ENCODE peak calls at places on chromosomes 3 and 15, in seven cellular contexts. One of them, this sample, is unnamed.

GRCh38 chr15:35603298-35603697 is 57.3 kb upstream of the DPH6 start:
- DNase-seq in ovary: no peak
- DNase-seq in T-helper 2 cell: no peak
- DNase-seq in NCI-H1105: no peak
- DNase-seq in NCI-H345: no peak
- DNase-seq in ELR: peak
- DNase-seq in smooth muscle cell of the brain vasculature: no peak
- DNase-seq in this sample: no peak

GRCh38 chr15:94322141-94322540 is 90.8 kb downstream of the MCTP2 start:
- DNase-seq in NCI-H345: no peak
- DNase-seq in ELR: no peak
- DNase-seq in NCI-H1105: no peak
- DNase-seq in smooth muscle cell of the brain vasculature: no peak
- DNase-seq in T-helper 2 cell: no peak
- DNase-seq in ovary: no peak
- DNase-seq in this sample: no peak

GRCh38 chr3:139797724-139798343 is 120.1 kb upstream of the NMNAT3 start:
- DNase-seq in NCI-H345: no peak
- DNase-seq in NCI-H1105: no peak
- DNase-seq in ELR: peak
- DNase-seq in T-helper 2 cell: no peak
- DNase-seq in ovary: peak
- DNase-seq in smooth muscle cell of the brain vasculature: peak
- DNase-seq in this sample: no peak

GRCh38 chr3:182637350-182638197 is 155.7 kb upstream of the ATP11B start:
- DNase-seq in NCI-H345: no peak
- DNase-seq in NCI-H1105: no peak
- DNase-seq in smooth muscle cell of the brain vasculature: no peak
- DNase-seq in ELR: no peak
- DNase-seq in T-helper 2 cell: no peak
- DNase-seq in ovary: no peak
- DNase-seq in this sample: no peak

GRCh38 chr15:99438222-99438592 is 127.6 kb upstream of the MEF2A start:
- DNase-seq in ovary: peak
- DNase-seq in ELR: no peak
- DNase-seq in NCI-H345: no peak
- DNase-seq in T-helper 2 cell: no peak
- DNase-seq in NCI-H1105: no peak
- DNase-seq in smooth muscle cell of the brain vasculature: no peak
- DNase-seq in this sample: no peak

GRCh38 chr3:11549580-11550140 is 94.1 kb downstream of the VGLL4 start:
- DNase-seq in T-helper 2 cell: no peak
- DNase-seq in ELR: no peak
- DNase-seq in ovary: no peak
- DNase-seq in smooth muscle cell of the brain vasculature: no peak
- DNase-seq in NCI-H1105: no peak
- DNase-seq in NCI-H345: no peak
- DNase-seq in this sample: no peak

GRCh38 chr15:87973456-87974215 is 282.9 kb downstream of the NTRK3 start:
- DNase-seq in ovary: no peak
- DNase-seq in ELR: no peak
- DNase-seq in NCI-H1105: no peak
- DNase-seq in smooth muscle cell of the brain vasculature: no peak
- DNase-seq in T-helper 2 cell: no peak
- DNase-seq in NCI-H345: no peak
- DNase-seq in this sample: no peak

GRCh38 chr3:162295323-162295983 is 798.8 kb downstream of the OTOL1 start:
- DNase-seq in ELR: peak
- DNase-seq in smooth muscle cell of the brain vasculature: no peak
- DNase-seq in T-helper 2 cell: no peak
- DNase-seq in NCI-H345: no peak
- DNase-seq in NCI-H1105: no peak
- DNase-seq in ovary: no peak
- DNase-seq in this sample: no peak

GRCh38 chr15:68658641-68659358 is 80.0 kb downstream of the CORO2B start:
- DNase-seq in ELR: no peak
- DNase-seq in T-helper 2 cell: no peak
- DNase-seq in smooth muscle cell of the brain vasculature: no peak
- DNase-seq in ovary: no peak
- DNase-seq in NCI-H345: no peak
- DNase-seq in NCI-H1105: no peak
- DNase-seq in this sample: peak

GRCh38 chr3:141331370-141332318 is 36.7 kb upstream of the ZBTB38 start:
- DNase-seq in smooth muscle cell of the brain vasculature: peak
- DNase-seq in NCI-H1105: no peak
- DNase-seq in NCI-H345: no peak
- DNase-seq in T-helper 2 cell: no peak
- DNase-seq in ovary: no peak
- DNase-seq in ELR: peak
- DNase-seq in this sample: no peak

GRCh38 chr3:2837893-2838292 is 272.3 kb downstream of the IL5RA start:
- DNase-seq in ELR: no peak
- DNase-seq in NCI-H1105: no peak
- DNase-seq in NCI-H345: no peak
- DNase-seq in smooth muscle cell of the brain vasculature: no peak
- DNase-seq in ovary: no peak
- DNase-seq in T-helper 2 cell: no peak
- DNase-seq in this sample: no peak

GRCh38 chr15:90451215-90451850 is 63.3 kb downstream of the IQGAP1 start:
- DNase-seq in ovary: no peak
- DNase-seq in ELR: peak
- DNase-seq in T-helper 2 cell: no peak
- DNase-seq in NCI-H1105: no peak
- DNase-seq in NCI-H345: peak
- DNase-seq in smooth muscle cell of the brain vasculature: peak
- DNase-seq in this sample: no peak

GRCh38 chr15:38149315-38149714 is 103.3 kb upstream of the SPRED1 start:
- DNase-seq in ovary: no peak
- DNase-seq in ELR: no peak
- DNase-seq in NCI-H1105: no peak
- DNase-seq in T-helper 2 cell: no peak
- DNase-seq in NCI-H345: no peak
- DNase-seq in smooth muscle cell of the brain vasculature: no peak
- DNase-seq in this sample: no peak

GRCh38 chr3:62201438-62202035 is 171.8 kb downstream of the FEZF2 start:
- DNase-seq in NCI-H1105: no peak
- DNase-seq in smooth muscle cell of the brain vasculature: peak
- DNase-seq in NCI-H345: peak
- DNase-seq in ELR: peak
- DNase-seq in ovary: no peak
- DNase-seq in T-helper 2 cell: no peak
- DNase-seq in this sample: peak

GRCh38 chr3:129626744-129627349 is 20.4 kb upstream of the PLXND1 start:
- DNase-seq in NCI-H345: peak
- DNase-seq in ELR: peak
- DNase-seq in T-helper 2 cell: no peak
- DNase-seq in smooth muscle cell of the brain vasculature: no peak
- DNase-seq in ovary: peak
- DNase-seq in NCI-H1105: peak
- DNase-seq in this sample: peak

GRCh38 chr15:34329006-34329405 is 8.6 kb downstream of the SLC12A6 start:
- DNase-seq in T-helper 2 cell: no peak
- DNase-seq in NCI-H345: no peak
- DNase-seq in ovary: no peak
- DNase-seq in ELR: no peak
- DNase-seq in NCI-H1105: no peak
- DNase-seq in smooth muscle cell of the brain vasculature: no peak
- DNase-seq in this sample: no peak

GRCh38 chr3:96844204-96844514 is 29.8 kb downstream of the EPHA6 start:
- DNase-seq in NCI-H1105: no peak
- DNase-seq in ovary: no peak
- DNase-seq in ELR: no peak
- DNase-seq in T-helper 2 cell: no peak
- DNase-seq in NCI-H345: no peak
- DNase-seq in smooth muscle cell of the brain vasculature: no peak
- DNase-seq in this sample: no peak

GRCh38 chr3:58570851-58571250 is 6.3 kb downstream of the FAM107A start:
- DNase-seq in ELR: no peak
- DNase-seq in T-helper 2 cell: no peak
- DNase-seq in NCI-H345: no peak
- DNase-seq in NCI-H1105: no peak
- DNase-seq in smooth muscle cell of the brain vasculature: no peak
- DNase-seq in ovary: no peak
- DNase-seq in this sample: no peak

GRCh38 chr3:126389112-126389791 is 5.5 kb upstream of the CFAP100 start:
- DNase-seq in ELR: peak
- DNase-seq in NCI-H345: peak
- DNase-seq in T-helper 2 cell: no peak
- DNase-seq in smooth muscle cell of the brain vasculature: peak
- DNase-seq in NCI-H1105: no peak
- DNase-seq in ovary: peak
- DNase-seq in this sample: peak

GRCh38 chr15:52780172-52780980 is 9.8 kb downstream of the ONECUT1 start:
- DNase-seq in smooth muscle cell of the brain vasculature: peak
- DNase-seq in ELR: peak
- DNase-seq in T-helper 2 cell: no peak
- DNase-seq in ovary: no peak
- DNase-seq in NCI-H345: peak
- DNase-seq in NCI-H1105: peak
- DNase-seq in this sample: peak

GRCh38 chr3:185824467-185825378 is at the start of gene IGF2BP2:
- DNase-seq in smooth muscle cell of the brain vasculature: peak
- DNase-seq in NCI-H345: peak
- DNase-seq in NCI-H1105: peak
- DNase-seq in ovary: peak
- DNase-seq in T-helper 2 cell: no peak
- DNase-seq in ELR: peak
- DNase-seq in this sample: peak

GRCh38 chr3:21835266-21835665 is 84.3 kb upstream of the ZNF385D start:
- DNase-seq in ELR: no peak
- DNase-seq in T-helper 2 cell: no peak
- DNase-seq in NCI-H345: no peak
- DNase-seq in ovary: no peak
- DNase-seq in smooth muscle cell of the brain vasculature: no peak
- DNase-seq in NCI-H1105: no peak
- DNase-seq in this sample: peak

GRCh38 chr3:13296662-13297061 is 123.5 kb downstream of the NUP210 start:
- DNase-seq in smooth muscle cell of the brain vasculature: no peak
- DNase-seq in ovary: no peak
- DNase-seq in NCI-H1105: no peak
- DNase-seq in ELR: no peak
- DNase-seq in T-helper 2 cell: no peak
- DNase-seq in NCI-H345: peak
- DNase-seq in this sample: peak

GRCh38 chr15:98151098-98151497 is 190.6 kb downstream of the ARRDC4 start:
- DNase-seq in NCI-H1105: no peak
- DNase-seq in T-helper 2 cell: no peak
- DNase-seq in ovary: no peak
- DNase-seq in NCI-H345: no peak
- DNase-seq in ELR: no peak
- DNase-seq in smooth muscle cell of the brain vasculature: no peak
- DNase-seq in this sample: no peak

GRCh38 chr3:48431224-48432029 is 1.5 kb upstream of the PLXNB1 start:
- DNase-seq in smooth muscle cell of the brain vasculature: no peak
- DNase-seq in T-helper 2 cell: no peak
- DNase-seq in ovary: no peak
- DNase-seq in NCI-H1105: no peak
- DNase-seq in ELR: no peak
- DNase-seq in NCI-H345: no peak
- DNase-seq in this sample: no peak

GRCh38 chr3:182989566-182989965 is 9.2 kb upstream of the DCUN1D1 start:
- DNase-seq in NCI-H1105: peak
- DNase-seq in smooth muscle cell of the brain vasculature: no peak
- DNase-seq in ELR: no peak
- DNase-seq in T-helper 2 cell: no peak
- DNase-seq in NCI-H345: peak
- DNase-seq in ovary: no peak
- DNase-seq in this sample: no peak

GRCh38 chr3:151875759-151876158 is 2.3 kb downstream of the SUCNR1 start:
- DNase-seq in smooth muscle cell of the brain vasculature: no peak
- DNase-seq in ovary: no peak
- DNase-seq in NCI-H1105: no peak
- DNase-seq in T-helper 2 cell: no peak
- DNase-seq in NCI-H345: no peak
- DNase-seq in ELR: no peak
- DNase-seq in this sample: no peak

GRCh38 chr3:117016359-117016758 is 306.8 kb downstream of the TUSC7 start:
- DNase-seq in NCI-H345: no peak
- DNase-seq in T-helper 2 cell: no peak
- DNase-seq in NCI-H1105: no peak
- DNase-seq in smooth muscle cell of the brain vasculature: no peak
- DNase-seq in ovary: no peak
- DNase-seq in ELR: no peak
- DNase-seq in this sample: no peak

GRCh38 chr3:178967184-178967532 is 104.5 kb downstream of the ZMAT3 start:
- DNase-seq in ovary: no peak
- DNase-seq in smooth muscle cell of the brain vasculature: no peak
- DNase-seq in NCI-H345: no peak
- DNase-seq in T-helper 2 cell: no peak
- DNase-seq in ELR: no peak
- DNase-seq in NCI-H1105: no peak
- DNase-seq in this sample: no peak

GRCh38 chr3:172034786-172035685 is 4.3 kb upstream of the FNDC3B start:
- DNase-seq in ovary: no peak
- DNase-seq in NCI-H1105: no peak
- DNase-seq in ELR: peak
- DNase-seq in smooth muscle cell of the brain vasculature: no peak
- DNase-seq in T-helper 2 cell: no peak
- DNase-seq in NCI-H345: no peak
- DNase-seq in this sample: no peak

GRCh38 chr15:72113347-72114031 is 4.5 kb downstream of the MYO9A start:
- DNase-seq in ovary: no peak
- DNase-seq in T-helper 2 cell: no peak
- DNase-seq in NCI-H345: no peak
- DNase-seq in NCI-H1105: no peak
- DNase-seq in smooth muscle cell of the brain vasculature: no peak
- DNase-seq in ELR: peak
- DNase-seq in this sample: no peak

GRCh38 chr3:162354343-162354742 is 857.7 kb downstream of the OTOL1 start:
- DNase-seq in ELR: peak
- DNase-seq in NCI-H345: no peak
- DNase-seq in ovary: no peak
- DNase-seq in T-helper 2 cell: no peak
- DNase-seq in smooth muscle cell of the brain vasculature: no peak
- DNase-seq in NCI-H1105: no peak
- DNase-seq in this sample: no peak

GRCh38 chr3:9342696-9343095 is 20.2 kb upstream of the THUMPD3 start:
- DNase-seq in ELR: no peak
- DNase-seq in NCI-H1105: no peak
- DNase-seq in ovary: no peak
- DNase-seq in T-helper 2 cell: no peak
- DNase-seq in smooth muscle cell of the brain vasculature: no peak
- DNase-seq in NCI-H345: no peak
- DNase-seq in this sample: no peak

GRCh38 chr15:88974392-88974791 is 61.2 kb upstream of the MFGE8 start:
- DNase-seq in smooth muscle cell of the brain vasculature: no peak
- DNase-seq in ELR: no peak
- DNase-seq in T-helper 2 cell: no peak
- DNase-seq in NCI-H345: no peak
- DNase-seq in NCI-H1105: no peak
- DNase-seq in ovary: no peak
- DNase-seq in this sample: no peak